ENCODE peak calls at places on chromosomes 12 and 14, in ten cellular contexts. V, D, W, C, R, Q, S, N, A and P are unnamed samples.

GRCh38 chr12:41302979-41303403 is 114.9 kb downstream of the PDZRN4 start:
- DNase-seq in D (no peak), V (no peak), A (no peak), W (no peak), C (no peak), Q (no peak), S (no peak), N (no peak), R (no peak), P (no peak)

GRCh38 chr12:19707948-19708409 is 268.7 kb downstream of the AEBP2 start:
- DNase-seq in N (peak), A (no peak), S (no peak), V (no peak), R (no peak), D (no peak), C (no peak), W (no peak), Q (no peak), P (peak)

GRCh38 chr12:117518594-117519270 is 157.3 kb upstream of the NOS1 start:
- DNase-seq in V (no peak), S (no peak), Q (peak), D (peak), R (no peak), N (no peak), W (no peak), A (peak), C (no peak), P (no peak)

GRCh38 chr14:69692542-69693053 is 74.3 kb upstream of the SRSF5 start:
- DNase-seq in V (no peak), D (no peak), C (no peak), N (no peak), A (no peak), W (no peak), Q (no peak), R (peak), S (no peak), P (no peak)

GRCh38 chr14:22140623-22141022 is 448.4 kb downstream of the DAD1 start:
- DNase-seq in S (no peak), V (no peak), N (no peak), Q (no peak), C (no peak), R (no peak), D (no peak), W (no peak), A (no peak), P (no peak)

GRCh38 chr12:88471641-88472040 is 108.6 kb downstream of the KITLG start:
- DNase-seq in V (no peak), S (no peak), R (no peak), Q (no peak), W (peak), N (peak), D (no peak), C (no peak), A (no peak), P (peak)

GRCh38 chr14:98171654-98172053 is 1100.3 kb downstream of the BCL11B start:
- DNase-seq in Q (no peak), W (no peak), R (no peak), D (no peak), C (no peak), A (no peak), V (no peak), S (no peak), N (no peak), P (no peak)

GRCh38 chr12:26987634-26988424 is 26.4 kb downstream of the TM7SF3 start:
- DNase-seq in D (peak), V (no peak), A (no peak), Q (no peak), S (no peak), C (no peak), R (no peak), W (no peak), N (peak), P (peak)

GRCh38 chr12:91361864-91362263 is 179.2 kb upstream of the DCN start:
- DNase-seq in A (no peak), W (peak), V (no peak), N (peak), Q (no peak), C (no peak), S (no peak), R (no peak), D (no peak), P (peak)

GRCh38 chr14:90556050-90556477 is 159.2 kb downstream of the CALM1 start:
- DNase-seq in Q (no peak), W (no peak), V (peak), R (no peak), A (peak), N (peak), D (no peak), C (no peak), S (no peak), P (no peak)

GRCh38 chr14:36105401-36105800 is 71.1 kb downstream of the PTCSC3 start:
- DNase-seq in W (no peak), A (no peak), C (no peak), N (no peak), Q (no peak), V (no peak), D (no peak), S (no peak), R (no peak), P (no peak)

GRCh38 chr12:97132270-97132669 is 225.2 kb downstream of the NEDD1 start:
- DNase-seq in V (no peak), A (no peak), S (no peak), D (no peak), Q (no peak), W (no peak), C (no peak), R (no peak), N (no peak), P (no peak)

GRCh38 chr12:54370218-54370730 is 6.0 kb upstream of the GPR84 start:
- DNase-seq in R (peak), A (peak), V (peak), S (peak), C (no peak), Q (no peak), W (peak), N (peak), D (peak), P (peak)
- TF ChIP-seq CTCF in R (peak), A (peak), V (peak), S (peak), C (peak), Q (peak), W (peak), N (peak), D (peak), P (peak)

DNA sequence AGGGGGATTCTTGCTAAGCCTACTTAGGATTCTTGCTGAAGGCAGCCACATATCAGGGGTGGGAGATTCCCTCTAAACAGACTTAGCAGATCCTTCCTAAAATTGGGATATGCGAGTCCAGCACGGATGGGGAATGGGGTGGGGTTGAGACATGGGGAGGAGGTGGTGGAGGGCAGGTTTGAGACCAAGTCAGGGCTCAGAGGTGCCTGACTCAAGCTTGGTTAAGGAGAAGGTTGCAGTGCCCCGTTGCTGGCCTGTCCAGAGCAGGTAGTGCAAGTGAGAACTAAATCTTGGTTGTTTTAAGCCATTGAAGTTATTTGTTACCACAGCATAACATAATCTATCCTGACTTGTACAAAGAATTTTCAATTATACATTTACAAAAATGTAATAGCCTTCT is 359.7 kb downstream of the AACS start:
- DNase-seq in Q (no peak), S (no peak), V (no peak), W (no peak), A (no peak), R (no peak), D (no peak), C (no peak), N (no peak), P (no peak)
- TF ChIP-seq CTCF in Q (no peak), S (no peak), V (no peak), W (no peak), A (no peak), R (no peak), D (no peak), C (no peak), N (no peak), P (no peak)

GRCh38 chr12:119791453-119791852 is 85.7 kb downstream of the CIT start:
- DNase-seq in R (no peak), A (no peak), Q (no peak), W (no peak), C (no peak), V (no peak), S (no peak), N (no peak), D (no peak), P (no peak)
- TF ChIP-seq CTCF in R (no peak), A (no peak), Q (no peak), W (no peak), C (no peak), V (no peak), S (no peak), N (no peak), D (no peak), P (no peak)

DNA sequence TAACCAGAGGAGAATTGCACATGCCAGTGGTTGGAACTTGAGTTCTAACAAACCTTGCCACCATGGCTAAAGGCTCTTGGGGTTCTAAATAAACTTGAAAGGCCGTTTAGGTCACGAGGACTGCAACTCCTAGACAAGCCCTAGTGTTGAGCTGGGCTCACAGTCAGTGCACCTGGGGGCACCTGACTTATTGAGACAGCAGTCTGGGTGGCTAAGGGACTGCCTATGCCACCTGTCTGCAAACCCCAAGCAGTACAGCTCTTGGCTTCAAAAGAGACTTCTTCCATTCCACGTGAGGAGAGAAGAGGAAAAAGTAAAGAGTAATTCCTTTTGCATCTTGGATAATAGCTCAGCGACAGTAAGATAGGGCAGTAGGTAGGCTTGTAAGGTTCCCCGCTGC is 765.6 kb upstream of the FOXG1 start:
- DNase-seq in W (no peak), C (no peak), N (no peak), D (no peak), R (no peak), Q (no peak), A (no peak), V (no peak), S (no peak), P (no peak)
- TF ChIP-seq CTCF in W (no peak), C (no peak), N (no peak), D (no peak), R (no peak), Q (no peak), A (no peak), V (no peak), S (no peak), P (no peak)

GRCh38 chr12:79124385-79124784 is 259.8 kb downstream of the SYT1 start:
- DNase-seq in R (no peak), Q (no peak), S (no peak), N (no peak), D (no peak), W (no peak), A (no peak), C (no peak), V (no peak), P (no peak)

GRCh38 chr12:79115743-79116142 is 251.2 kb downstream of the SYT1 start:
- DNase-seq in N (no peak), Q (no peak), R (no peak), W (no peak), A (no peak), V (no peak), S (no peak), D (no peak), C (no peak), P (no peak)

GRCh38 chr12:79125358-79125757 is 260.8 kb downstream of the SYT1 start:
- DNase-seq in S (no peak), A (no peak), R (no peak), N (no peak), D (no peak), C (no peak), Q (no peak), V (no peak), W (no peak), P (no peak)

GRCh38 chr12:79119796-79120195 is 255.2 kb downstream of the SYT1 start:
- DNase-seq in D (no peak), S (no peak), W (peak), A (no peak), R (peak), V (no peak), Q (no peak), N (peak), C (no peak), P (no peak)

GRCh38 chr12:79121486-79121885 is 256.9 kb downstream of the SYT1 start:
- DNase-seq in A (no peak), S (no peak), N (peak), C (no peak), V (no peak), W (peak), R (peak), D (no peak), Q (no peak), P (peak)
- TF ChIP-seq CTCF in A (peak), S (no peak), N (peak), C (peak), V (peak), W (peak), R (peak), D (peak), Q (peak), P (peak)

GRCh38 chr14:100641274-100641860 is 54.1 kb upstream of the BEGAIN start:
- DNase-seq in W (no peak), D (no peak), Q (no peak), S (no peak), R (no peak), N (no peak), C (no peak), A (no peak), V (no peak), P (no peak)

GRCh38 chr14:100639280-100639679 is 52.1 kb upstream of the BEGAIN start:
- DNase-seq in N (no peak), S (no peak), A (no peak), W (no peak), C (no peak), Q (no peak), V (no peak), D (no peak), R (no peak), P (no peak)

GRCh38 chr14:100638211-100638855 is 51.1 kb upstream of the BEGAIN start:
- DNase-seq in D (no peak), S (no peak), C (no peak), A (no peak), W (no peak), R (no peak), Q (no peak), V (no peak), N (no peak), P (no peak)

GRCh38 chr14:100644383-100644782 is 57.2 kb upstream of the BEGAIN start:
- DNase-seq in D (no peak), R (no peak), S (no peak), W (no peak), A (no peak), C (no peak), N (no peak), V (no peak), Q (no peak), P (no peak)

DNA sequence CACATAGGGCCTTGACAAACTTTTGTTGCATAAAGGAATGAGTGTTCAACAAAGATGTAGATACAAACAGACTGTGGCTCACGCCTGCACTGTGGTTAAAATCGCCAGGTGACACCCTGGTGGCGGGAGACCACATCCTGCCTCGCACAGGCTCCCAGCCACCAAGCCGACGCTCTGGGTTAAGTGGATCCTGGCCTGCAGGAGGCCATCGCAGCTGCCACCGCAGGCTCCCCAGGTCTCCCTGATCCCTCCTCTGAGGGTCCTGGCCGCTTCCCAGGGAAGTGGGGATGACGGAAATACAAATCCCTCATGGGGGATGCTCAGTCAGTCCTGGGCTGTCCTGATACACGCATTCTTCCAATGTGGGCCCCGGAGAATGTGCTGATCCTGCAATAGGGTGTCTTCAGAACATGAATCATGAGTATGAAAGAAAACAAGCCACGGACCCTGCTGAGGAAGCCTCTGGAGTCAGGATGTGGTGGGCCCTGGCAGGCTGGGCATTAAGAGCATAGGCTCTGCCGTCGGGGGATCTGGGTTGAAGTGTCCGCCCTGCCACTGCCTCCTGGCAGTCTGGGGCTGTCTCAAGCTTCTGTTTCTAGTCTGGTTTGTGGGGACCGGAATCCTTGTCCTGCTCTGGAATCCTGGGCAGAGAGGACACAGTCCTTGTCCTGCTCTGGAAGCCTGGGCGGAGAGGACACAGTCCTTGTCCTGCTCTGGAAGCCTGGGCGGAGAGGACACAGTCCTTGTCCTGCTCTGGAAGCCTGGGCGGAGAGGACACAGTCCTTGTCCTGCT is 53.5 kb upstream of the BEGAIN start:
- DNase-seq in R (no peak), N (peak), V (no peak), W (peak), C (peak), A (no peak), Q (no peak), D (no peak), S (no peak), P (no peak)
- TF ChIP-seq CTCF in R (no peak), N (no peak), V (no peak), W (no peak), C (no peak), A (no peak), Q (no peak), D (no peak), S (no peak), P (no peak)

GRCh38 chr12:127893875-127894635 is 372.9 kb upstream of the TMEM132C start:
- DNase-seq in R (no peak), C (no peak), D (no peak), Q (no peak), V (no peak), A (no peak), W (no peak), S (no peak), N (peak), P (no peak)
- TF ChIP-seq CTCF in R (peak), C (no peak), D (no peak), Q (no peak), V (peak), A (peak), W (no peak), S (peak), N (peak), P (no peak)

GRCh38 chr12:55705802-55706402 is 1.8 kb downstream of the ITGA7 start:
- DNase-seq in W (no peak), S (no peak), Q (peak), A (no peak), C (no peak), D (no peak), V (no peak), N (no peak), R (peak), P (no peak)
- TF ChIP-seq CTCF in W (peak), S (no peak), Q (peak), A (peak), C (peak), D (peak), V (peak), N (peak), R (peak), P (peak)

DNA sequence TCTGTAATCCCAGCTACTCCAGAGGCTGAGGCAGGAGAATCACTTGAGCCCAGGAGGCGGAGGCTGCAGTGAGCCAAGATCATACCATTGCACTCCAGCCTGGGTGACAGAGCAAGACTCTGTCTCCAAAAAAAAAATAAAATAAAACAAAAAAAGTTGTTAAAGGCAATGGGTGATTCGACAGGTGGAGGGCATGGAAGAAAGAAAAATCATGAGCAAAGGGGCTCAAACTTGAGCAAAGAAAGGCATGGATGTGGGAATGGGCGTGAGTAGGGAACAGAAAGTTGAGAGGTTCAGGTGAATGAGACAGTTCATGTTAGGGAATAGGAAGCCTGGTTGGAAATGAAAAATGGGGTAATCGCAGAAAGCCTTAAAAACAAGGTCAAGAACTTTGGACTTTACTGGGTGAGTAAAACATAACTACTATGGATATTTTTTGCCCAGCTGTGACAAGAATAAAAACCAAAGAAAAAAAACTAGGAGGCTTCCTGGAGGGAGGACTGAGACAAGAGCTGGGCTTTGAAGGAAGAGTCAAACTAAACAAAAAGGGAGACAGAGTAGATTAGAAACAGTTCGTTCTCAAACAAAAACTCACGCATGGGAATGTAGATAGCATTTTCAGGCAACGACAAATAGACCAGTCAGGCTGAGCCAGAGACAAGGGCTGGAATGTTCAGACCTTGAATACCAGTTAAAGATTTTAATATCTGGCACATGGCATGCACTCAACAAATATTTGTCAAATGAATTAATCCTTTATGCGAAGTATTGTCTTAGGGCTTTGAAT is 18.8 kb downstream of the PYM1 start:
- DNase-seq in C (no peak), A (no peak), S (no peak), D (no peak), V (no peak), W (peak), Q (no peak), N (peak), R (no peak), P (peak)
- TF ChIP-seq CTCF in C (no peak), A (no peak), S (no peak), D (no peak), V (no peak), W (no peak), Q (no peak), N (no peak), R (no peak), P (no peak)